ENCODE peak calls at places on chromosomes 7 and 10, in five cellular contexts. O is HCT116, J is HepG2, K is GM12878, B is K562. N is an unnamed sample.

GRCh38 chr7:55078465-55079372 is 59.9 kb downstream of the EGFR start:
- DNase-seq in O (no peak), J (peak; percentile 77), K (no peak), B (peak; percentile 13), N (no peak)

GRCh38 chr7:153886121-153886505 is 166.1 kb upstream of the DPP6 start:
- DNase-seq in O (no peak), J (no peak), K (no peak), B (no peak), N (no peak)

GRCh38 chr7:29563590-29564454 is at the start of gene PRR15:
- DNase-seq in O (peak; percentile 76), J (peak; percentile 64), K (no peak), B (no peak), N (peak; percentile 85)

GRCh38 chr7:32890010-32890552 is 1.5 kb downstream of the KBTBD2 start:
- DNase-seq in O (no peak), J (peak; percentile 52), K (no peak), B (no peak), N (no peak)

GRCh38 chr10:27297848-27298524 is 57.4 kb upstream of the ACBD5 start:
- DNase-seq in O (no peak), J (no peak), K (no peak), B (no peak), N (no peak)

GRCh38 chr10:77320852-77321496 is 316.6 kb downstream of the KCNMA1 start:
- DNase-seq in O (no peak), J (no peak), K (no peak), B (no peak), N (no peak)

GRCh38 chr7:40760293-40760964 is 625.6 kb downstream of the SUGCT start:
- DNase-seq in O (no peak), J (peak; percentile 83), K (no peak), B (no peak), N (no peak)

GRCh38 chr7:43513236-43513635 is 69.7 kb upstream of the STK17A start:
- DNase-seq in O (no peak), J (no peak), K (no peak), B (no peak), N (no peak)

GRCh38 chr7:150463461-150463860 is 13.0 kb downstream of the GIMAP8 start:
- DNase-seq in O (no peak), J (no peak), K (no peak), B (no peak), N (no peak)

GRCh38 chr7:158056761-158057160 is 530.9 kb downstream of the PTPRN2 start:
- DNase-seq in O (no peak), J (no peak), K (no peak), B (no peak), N (no peak)

GRCh38 chr10:72952189-72952900 is 2.3 kb downstream of the PLA2G12B start:
- DNase-seq in O (no peak), J (peak; percentile 16), K (no peak), B (no peak), N (no peak)

GRCh38 chr10:97234403-97234802 is 48.6 kb upstream of the SLIT1 start:
- DNase-seq in O (peak; percentile 12), J (peak; percentile 23), K (no peak), B (peak; percentile 42), N (no peak)

GRCh38 chr10:44682516-44682915 is 228.6 kb upstream of the TMEM72 start:
- DNase-seq in O (no peak), J (no peak), K (no peak), B (no peak), N (no peak)

GRCh38 chr10:130895172-130895571 is 416.3 kb downstream of the TCERG1L start:
- DNase-seq in O (no peak), J (no peak), K (no peak), B (no peak), N (no peak)

GRCh38 chr7:71868797-71869196 is 543.3 kb downstream of the CALN1 start:
- DNase-seq in O (no peak), J (no peak), K (no peak), B (no peak), N (no peak)

GRCh38 chr10:84550756-84551436 is 222.5 kb downstream of the CCSER2 start:
- DNase-seq in O (no peak), J (no peak), K (no peak), B (no peak), N (peak; percentile 8)

GRCh38 chr10:110671788-110672579 is 27.8 kb downstream of the RBM20 start:
- DNase-seq in O (peak; percentile 78), J (peak; percentile 49), K (peak; percentile 27), B (peak; percentile 78), N (no peak)

GRCh38 chr7:148815612-148816011 is 68.5 kb downstream of the EZH2 start:
- DNase-seq in O (no peak), J (no peak), K (no peak), B (no peak), N (no peak)

GRCh38 chr7:117248810-117249209 is 74.0 kb downstream of the WNT2 start:
- DNase-seq in O (no peak), J (no peak), K (no peak), B (no peak), N (no peak)

GRCh38 chr10:122114156-122114747 is 125.3 kb downstream of the TACC2 start:
- DNase-seq in O (no peak), J (no peak), K (no peak), B (no peak), N (no peak)

GRCh38 chr7:69772699-69773436 is 174.6 kb downstream of the AUTS2 start:
- DNase-seq in O (no peak), J (no peak), K (no peak), B (no peak), N (no peak)

GRCh38 chr10:124117511-124117785 is 24.1 kb upstream of the CHST15 start:
- DNase-seq in O (no peak), J (no peak), K (no peak), B (no peak), N (no peak)

GRCh38 chr10:7563368-7563767 is 103.4 kb downstream of the ITIH5 start:
- DNase-seq in O (no peak), J (no peak), K (no peak), B (no peak), N (no peak)

GRCh38 chr10:113148899-113149298 is 198.9 kb downstream of the TCF7L2 start:
- DNase-seq in O (no peak), J (no peak), K (no peak), B (no peak), N (no peak)

GRCh38 chr7:108080094-108080656 is 50.0 kb downstream of the LAMB4 start:
- DNase-seq in O (no peak), J (no peak), K (no peak), B (no peak), N (no peak)

GRCh38 chr10:13882112-13882711 is 295.4 kb downstream of the PRPF18 start:
- DNase-seq in O (no peak), J (no peak), K (no peak), B (no peak), N (peak; percentile 65)

GRCh38 chr10:62015994-62016393 is 114.5 kb downstream of the ARID5B start:
- DNase-seq in O (no peak), J (no peak), K (no peak), B (peak; percentile 45), N (no peak)
- TF ChIP-seq SRF in O (no peak), J (no peak), K (no peak), B (no peak), N (no peak)

GRCh38 chr7:121140790-121141189 is 152.3 kb downstream of the CPED1 start:
- DNase-seq in O (no peak), J (no peak), K (no peak), B (no peak), N (no peak)
- TF ChIP-seq SRF in O (peak; percentile 23), J (no peak), K (no peak), B (no peak), N (no peak)

GRCh38 chr7:4241791-4242190 is 440.3 kb upstream of the FOXK1 start:
- DNase-seq in O (peak; percentile 4), J (no peak), K (no peak), B (no peak), N (peak; percentile 73)

GRCh38 chr7:4240813-4241612 is 441.1 kb upstream of the FOXK1 start:
- DNase-seq in O (no peak), J (no peak), K (no peak), B (no peak), N (no peak)

GRCh38 chr7:4238861-4239260 is 443.2 kb upstream of the FOXK1 start:
- DNase-seq in O (no peak), J (no peak), K (no peak), B (no peak), N (no peak)

GRCh38 chr7:4242706-4243105 is 439.4 kb upstream of the FOXK1 start:
- DNase-seq in O (no peak), J (no peak), K (no peak), B (no peak), N (no peak)

GRCh38 chr7:4239991-4240812 is 441.9 kb upstream of the FOXK1 start:
- DNase-seq in O (no peak), J (peak; percentile 73), K (no peak), B (no peak), N (no peak)
- TF ChIP-seq SRF in O (no peak), J (no peak), K (no peak), B (no peak), N (no peak)

DNA sequence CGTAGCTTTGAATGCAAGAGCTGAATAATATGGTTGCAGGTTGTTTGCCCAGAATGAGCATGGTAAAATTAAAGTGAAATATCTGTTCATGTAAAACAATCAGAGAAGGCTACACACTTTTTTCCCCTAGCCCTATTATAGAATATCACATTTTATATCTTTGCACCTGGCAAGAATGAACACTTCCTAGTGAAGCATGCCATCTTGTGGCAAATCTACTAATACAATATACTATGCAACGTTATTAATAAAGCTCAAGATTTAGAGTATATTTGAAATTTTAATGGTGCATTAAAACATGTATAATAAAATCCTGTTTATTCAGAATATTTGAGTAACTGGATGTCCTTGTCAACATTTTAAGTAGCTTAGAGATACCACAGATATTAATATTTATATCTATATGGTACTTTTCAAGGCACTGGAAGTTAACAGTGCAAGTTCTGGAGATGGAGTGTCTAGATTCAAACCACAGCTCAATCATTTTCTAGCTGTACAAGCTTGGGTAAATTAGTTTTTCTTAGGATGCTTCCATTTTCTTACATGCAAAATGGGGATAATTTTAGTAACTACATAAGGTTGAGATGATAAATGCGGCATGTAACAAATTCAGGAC is 643.1 kb upstream of the SEMA3D start:
- DNase-seq in O (no peak), J (no peak), K (no peak), B (no peak), N (no peak)
- TF ChIP-seq SRF in O (no peak), J (no peak), K (no peak), B (no peak), N (no peak)

GRCh38 chr7:129713544-129713943 is 102.0 kb downstream of the NRF1 start:
- DNase-seq in O (no peak), J (no peak), K (no peak), B (peak; percentile 23), N (no peak)

GRCh38 chr7:129719980-129720732 is 108.6 kb downstream of the NRF1 start:
- DNase-seq in O (no peak), J (peak; percentile 53), K (no peak), B (peak; percentile 34), N (no peak)

DNA sequence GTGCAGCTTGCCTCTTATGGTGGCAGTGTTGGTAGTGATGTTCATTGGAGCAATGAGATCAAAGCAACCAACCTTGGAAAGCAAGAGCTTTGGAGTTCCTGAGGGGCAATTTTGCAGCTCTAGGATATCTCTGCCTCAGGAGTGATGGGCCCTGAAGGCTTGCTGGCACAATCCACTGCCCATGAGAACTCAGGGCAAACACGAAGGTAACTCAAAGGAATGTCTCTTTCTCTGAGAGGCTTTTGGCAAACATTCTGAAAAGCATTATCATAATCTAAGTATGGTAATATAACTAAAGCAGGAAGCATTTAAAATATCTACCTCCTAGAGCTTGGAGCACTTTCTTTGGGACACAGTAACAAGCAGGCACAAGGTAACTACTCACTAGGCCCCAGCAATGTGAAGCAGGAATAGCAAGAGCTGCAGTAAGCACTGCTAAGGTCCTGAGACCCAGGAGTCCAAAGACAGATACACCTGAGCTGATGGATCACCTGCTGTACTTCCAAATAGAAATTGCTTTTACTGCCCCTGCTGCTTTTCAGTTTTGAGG is 103.1 kb downstream of the NRF1 start:
- DNase-seq in O (no peak), J (no peak), K (no peak), B (peak; percentile 8), N (no peak)
- TF ChIP-seq SRF in O (no peak), J (no peak), K (no peak), B (no peak), N (no peak)

N was measured in H1.